ENCODE peak calls at places on chromosomes 4 and X, in five cellular contexts. One of them, this sample, is unnamed. For H3K4me1, the result is how much of the 10 kb centered on the place peaks cover.

GRCh38 chrX:154649864-154650510 is 3.4 kb downstream of the CTAG2 start:
- DNase-seq in K562: no peak
- DNase-seq in transverse colon: no peak
- DNase-seq in Peyer's patch: no peak
- DNase-seq in body of pancreas: no peak
- DNase-seq in this sample: no peak

GRCh38 chr4:70678383-70678999 is 9.8 kb upstream of the UTP3 start:
- DNase-seq in transverse colon: no peak
- DNase-seq in K562: no peak
- DNase-seq in Peyer's patch: no peak
- DNase-seq in body of pancreas: no peak
- DNase-seq in this sample: no peak

GRCh38 chr4:121712783-121713182 is 16.0 kb upstream of the ANXA5 start:
- DNase-seq in transverse colon: no peak
- DNase-seq in K562: no peak
- DNase-seq in body of pancreas: no peak
- DNase-seq in Peyer's patch: no peak
- DNase-seq in this sample: no peak

GRCh38 chrX:155148724-155149537 is 67.3 kb upstream of the VBP1 start:
- DNase-seq in K562: peak
- DNase-seq in Peyer's patch: no peak
- DNase-seq in body of pancreas: peak
- DNase-seq in transverse colon: peak
- DNase-seq in this sample: no peak

GRCh38 chr4:84495448-84496221 is 3.5 kb downstream of the NKX6-1 start:
- DNase-seq in body of pancreas: peak
- DNase-seq in K562: no peak
- DNase-seq in transverse colon: no peak
- DNase-seq in Peyer's patch: no peak
- DNase-seq in this sample: no peak

GRCh38 chr4:2266181-2266580 is 4.3 kb upstream of the MXD4 start:
- DNase-seq in body of pancreas: peak
- DNase-seq in Peyer's patch: no peak
- DNase-seq in K562: no peak
- DNase-seq in transverse colon: no peak
- DNase-seq in this sample: peak

GRCh38 chrX:123464709-123465108 is 268.1 kb downstream of the THOC2 start:
- DNase-seq in Peyer's patch: no peak
- DNase-seq in K562: peak
- DNase-seq in body of pancreas: no peak
- DNase-seq in transverse colon: no peak
- DNase-seq in this sample: no peak

GRCh38 chr4:75916091-75916661 is 13.9 kb upstream of the PPEF2 start:
- DNase-seq in Peyer's patch: peak
- DNase-seq in transverse colon: peak
- DNase-seq in body of pancreas: peak
- DNase-seq in K562: peak
- DNase-seq in this sample: no peak

DNA sequence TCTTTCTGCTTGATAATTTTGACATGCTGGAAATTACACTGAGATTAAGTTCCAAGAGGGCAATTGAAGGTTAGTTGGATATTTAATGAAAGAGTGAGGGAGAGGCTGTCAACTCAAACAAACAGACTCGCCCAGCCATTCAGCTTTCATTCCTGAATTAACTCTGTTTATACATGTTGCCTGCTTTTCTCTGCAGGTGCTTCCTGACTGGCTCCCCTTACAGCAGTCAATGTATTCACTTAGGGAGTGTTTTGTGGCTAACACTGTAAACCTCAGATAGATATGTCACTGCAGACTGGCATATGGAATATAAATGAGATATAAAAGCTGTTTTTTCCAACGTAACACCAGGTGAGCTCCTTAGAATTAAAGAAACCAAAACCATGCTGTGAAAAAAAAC is 28.7 kb downstream of the TMPRSS11A start:
- DNase-seq in transverse colon: no peak
- DNase-seq in Peyer's patch: no peak
- DNase-seq in K562: no peak
- DNase-seq in body of pancreas: no peak
- DNase-seq in this sample: no peak
- H3K4me3 ChIP-seq in transverse colon: no peak
- H3K4me3 ChIP-seq in Peyer's patch: no peak
- H3K4me3 ChIP-seq in K562: no peak
- H3K4me3 ChIP-seq in body of pancreas: no peak
- H3K4me3 ChIP-seq in this sample: no peak

GRCh38 chr4:87051121-87051713 is 116.4 kb downstream of the AFF1 start:
- DNase-seq in K562: no peak
- DNase-seq in transverse colon: no peak
- DNase-seq in Peyer's patch: no peak
- DNase-seq in body of pancreas: no peak
- DNase-seq in this sample: no peak
- H3K4me1 ChIP-seq in K562: under half
- H3K4me1 ChIP-seq in transverse colon: under half
- H3K4me1 ChIP-seq in Peyer's patch: under half
- H3K4me1 ChIP-seq in body of pancreas: half or more
- H3K4me1 ChIP-seq in this sample: under half

GRCh38 chr4:10114607-10115006 is 2.0 kb downstream of the WDR1 start:
- DNase-seq in transverse colon: no peak
- DNase-seq in body of pancreas: no peak
- DNase-seq in K562: no peak
- DNase-seq in Peyer's patch: no peak
- DNase-seq in this sample: no peak

GRCh38 chr4:10112658-10113284 is 3.8 kb downstream of the WDR1 start:
- DNase-seq in body of pancreas: no peak
- DNase-seq in Peyer's patch: no peak
- DNase-seq in K562: no peak
- DNase-seq in transverse colon: no peak
- DNase-seq in this sample: no peak

GRCh38 chr4:10113362-10114047 is 3.1 kb downstream of the WDR1 start:
- DNase-seq in body of pancreas: no peak
- DNase-seq in Peyer's patch: no peak
- DNase-seq in transverse colon: no peak
- DNase-seq in K562: no peak
- DNase-seq in this sample: no peak

GRCh38 chr4:10115271-10115656 is 1.3 kb downstream of the WDR1 start:
- DNase-seq in K562: no peak
- DNase-seq in transverse colon: peak
- DNase-seq in Peyer's patch: peak
- DNase-seq in body of pancreas: no peak
- DNase-seq in this sample: no peak

DNA sequence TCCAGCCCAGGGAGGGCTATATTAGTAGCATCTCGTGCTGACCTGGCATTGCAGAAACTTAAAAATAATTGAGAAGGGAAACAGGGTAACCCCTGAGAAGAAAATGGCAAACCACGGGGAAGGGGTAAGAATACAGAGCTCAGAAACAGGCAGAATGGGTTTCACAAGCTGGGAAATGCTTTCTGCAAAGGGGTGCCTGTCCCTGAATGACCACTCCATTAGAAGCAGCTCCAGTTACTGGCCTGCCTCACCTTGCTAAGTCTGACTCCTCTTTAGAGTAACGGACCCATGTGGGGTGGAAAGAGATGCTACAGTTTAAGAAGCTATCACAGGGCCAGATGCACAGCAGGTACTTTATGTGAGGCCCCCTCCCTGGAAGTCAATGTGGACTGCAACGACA is 2.5 kb downstream of the WDR1 start:
- DNase-seq in Peyer's patch: no peak
- DNase-seq in transverse colon: no peak
- DNase-seq in body of pancreas: no peak
- DNase-seq in K562: no peak
- DNase-seq in this sample: no peak
- TF ChIP-seq POLR2A in Peyer's patch: no peak
- TF ChIP-seq POLR2A in transverse colon: no peak
- TF ChIP-seq POLR2A in body of pancreas: no peak
- TF ChIP-seq POLR2A in K562: no peak
- TF ChIP-seq POLR2A in this sample: no peak

GRCh38 chr4:186226521-186227189 is 652 bp upstream of the KLKB1 start:
- DNase-seq in body of pancreas: no peak
- DNase-seq in transverse colon: no peak
- DNase-seq in K562: no peak
- DNase-seq in Peyer's patch: no peak
- DNase-seq in this sample: no peak

GRCh38 chr4:186225848-186226247 is 1.5 kb upstream of the KLKB1 start:
- DNase-seq in transverse colon: no peak
- DNase-seq in Peyer's patch: no peak
- DNase-seq in K562: no peak
- DNase-seq in body of pancreas: no peak
- DNase-seq in this sample: no peak

GRCh38 chr4:186227744-186228513 is 622 bp downstream of the KLKB1 start:
- DNase-seq in Peyer's patch: no peak
- DNase-seq in transverse colon: no peak
- DNase-seq in body of pancreas: no peak
- DNase-seq in K562: no peak
- DNase-seq in this sample: no peak

GRCh38 chr4:186228514-186228894 is 1.2 kb downstream of the KLKB1 start:
- DNase-seq in K562: no peak
- DNase-seq in Peyer's patch: no peak
- DNase-seq in body of pancreas: no peak
- DNase-seq in transverse colon: no peak
- DNase-seq in this sample: no peak

DNA sequence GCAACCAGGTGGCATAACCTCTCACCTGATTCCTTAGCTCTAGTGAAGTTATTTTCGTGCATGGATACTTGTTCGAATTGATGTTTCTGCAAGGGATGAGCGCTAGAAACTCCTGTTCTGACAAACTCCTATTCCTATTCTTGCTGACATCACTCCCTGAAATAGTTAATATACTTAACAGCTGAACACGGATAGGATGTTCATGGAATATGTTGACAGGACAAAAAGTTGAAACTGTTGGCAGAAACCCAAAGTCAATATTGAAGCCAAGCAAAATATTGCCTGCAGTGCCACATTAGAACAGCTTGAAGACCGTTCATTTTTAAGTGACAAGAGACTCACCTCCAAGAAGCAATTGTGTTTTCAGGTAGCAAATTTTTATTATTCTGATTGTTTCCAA is at the start of gene KLKB1:
- DNase-seq in body of pancreas: no peak
- DNase-seq in Peyer's patch: no peak
- DNase-seq in transverse colon: no peak
- DNase-seq in K562: no peak
- DNase-seq in this sample: no peak
- H3K4me3 ChIP-seq in body of pancreas: no peak
- H3K4me3 ChIP-seq in Peyer's patch: peak
- H3K4me3 ChIP-seq in transverse colon: peak
- H3K4me3 ChIP-seq in K562: no peak
- H3K4me3 ChIP-seq in this sample: peak

DNA sequence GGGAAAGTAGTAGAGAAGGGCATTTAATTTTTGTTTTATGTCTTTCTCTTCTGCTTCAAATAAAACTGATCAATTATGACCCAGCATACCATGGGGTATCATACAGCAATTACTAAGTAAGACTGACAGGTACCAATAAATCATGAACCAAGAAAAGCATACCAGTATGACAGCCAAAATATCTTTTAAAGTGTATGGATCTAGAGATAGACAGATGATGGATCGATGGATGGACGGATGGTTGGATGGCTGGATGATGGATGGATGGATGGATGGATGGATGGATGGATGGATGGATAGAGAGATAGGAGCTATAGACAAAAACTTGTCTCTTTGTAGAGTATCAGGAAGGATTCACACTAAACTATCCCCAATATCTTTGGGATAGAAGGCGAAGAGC is 1.4 kb downstream of the DDX60L start:
- DNase-seq in transverse colon: no peak
- DNase-seq in K562: no peak
- DNase-seq in body of pancreas: no peak
- DNase-seq in Peyer's patch: no peak
- DNase-seq in this sample: no peak
- H3K4me1 ChIP-seq in transverse colon: under half
- H3K4me1 ChIP-seq in K562: under half
- H3K4me1 ChIP-seq in body of pancreas: under half
- H3K4me1 ChIP-seq in Peyer's patch: under half
- H3K4me1 ChIP-seq in this sample: under half

DNA sequence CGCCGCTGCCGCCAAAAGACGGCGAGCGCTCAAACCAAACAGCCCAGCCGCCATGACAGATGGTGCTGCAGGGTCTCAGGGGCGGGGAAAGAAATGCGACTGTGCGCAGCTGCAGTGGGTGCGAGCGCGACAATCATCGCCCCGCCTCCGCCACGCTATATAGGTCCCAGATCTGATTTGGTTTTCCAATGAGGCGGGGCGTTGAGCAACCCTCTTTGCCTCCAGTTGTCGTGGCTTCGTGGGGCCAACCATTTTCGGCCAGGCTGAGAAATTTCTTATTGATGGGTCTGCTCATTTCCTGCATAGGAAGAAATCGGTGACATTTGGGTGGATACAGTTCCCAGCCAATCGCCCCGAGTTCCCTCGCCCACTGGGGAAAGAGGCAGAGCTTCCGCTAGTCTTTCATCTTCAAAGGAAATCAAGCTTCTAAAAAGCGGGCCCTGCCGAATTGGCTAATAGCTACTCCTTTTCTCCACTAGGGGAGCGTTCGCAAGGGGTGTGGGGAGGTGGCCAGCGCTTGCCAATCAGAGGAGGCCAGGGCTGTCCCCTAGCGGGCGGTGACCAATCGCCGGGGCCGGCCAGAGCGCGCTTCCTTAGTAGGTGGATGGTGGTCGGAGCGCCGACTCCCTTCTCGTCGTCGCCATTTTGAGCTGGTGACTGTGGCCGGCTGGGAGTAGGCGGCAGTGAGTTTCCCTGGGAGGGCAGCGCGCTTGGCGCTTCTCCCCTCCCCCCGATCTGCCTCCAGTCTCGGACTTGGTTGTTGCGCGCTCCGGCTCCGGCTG is at the start of the genes NDUFB11 and RBM10:
- DNase-seq in Peyer's patch: peak
- DNase-seq in body of pancreas: peak
- DNase-seq in transverse colon: peak
- DNase-seq in K562: peak
- DNase-seq in this sample: peak
- TF ChIP-seq POLR2A in Peyer's patch: peak
- TF ChIP-seq POLR2A in body of pancreas: peak
- TF ChIP-seq POLR2A in transverse colon: peak
- TF ChIP-seq POLR2A in K562: peak
- TF ChIP-seq POLR2A in this sample: peak

DNA sequence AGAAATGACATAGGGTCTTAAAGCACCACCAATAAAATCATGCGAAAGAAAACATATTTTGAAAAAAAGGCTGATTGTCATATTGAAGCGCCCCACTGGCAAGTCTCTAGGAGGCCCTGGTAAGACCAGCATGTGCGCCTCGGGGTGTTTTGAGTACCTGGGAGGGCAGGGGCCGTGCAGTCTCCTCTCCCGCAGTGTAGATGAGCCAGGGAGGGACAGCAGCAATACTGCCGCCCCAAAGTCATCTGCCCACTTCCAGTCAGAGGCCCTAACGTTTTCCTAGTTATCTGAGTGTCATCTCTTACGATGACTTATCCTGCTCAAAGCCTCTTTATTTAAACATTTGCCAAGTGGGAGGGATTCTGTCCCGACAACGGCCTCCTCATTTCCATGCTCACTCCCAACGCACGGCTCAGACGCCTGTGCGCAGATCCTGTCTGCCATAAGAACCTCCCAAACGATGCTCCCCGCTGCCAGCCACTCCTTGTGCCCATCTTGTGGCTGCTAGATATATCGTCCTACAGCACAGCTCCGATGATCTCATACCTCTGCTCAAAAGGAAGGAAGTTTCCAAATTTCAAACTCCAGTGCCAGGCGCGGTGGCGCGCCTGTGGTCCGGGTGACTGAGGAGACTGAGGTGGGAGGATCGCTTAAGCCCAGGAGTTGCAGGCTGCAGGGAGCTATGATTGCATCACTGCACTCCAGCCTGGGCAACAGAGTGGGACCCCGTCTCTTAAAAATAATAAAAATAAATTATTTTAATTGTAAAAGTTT is 17.2 kb upstream of the SCRG1 start:
- DNase-seq in body of pancreas: no peak
- DNase-seq in transverse colon: peak
- DNase-seq in K562: no peak
- DNase-seq in Peyer's patch: peak
- DNase-seq in this sample: peak
- H3K4me3 ChIP-seq in body of pancreas: no peak
- H3K4me3 ChIP-seq in transverse colon: no peak
- H3K4me3 ChIP-seq in K562: no peak
- H3K4me3 ChIP-seq in Peyer's patch: no peak
- H3K4me3 ChIP-seq in this sample: no peak